ENCODE peak calls at places on chromosomes 6 and 20, in ten cellular contexts. P, G, J, T, X, D, Q, R, O and A are unnamed samples.
A peak's percentile ranks its signal among the peaks of the same experiment; 100 is the strongest.

GRCh38 chr20:6492396-6493055 is 275.0 kb upstream of the BMP2 start:
- DNase-seq in R (no peak), X (no peak), T (no peak), G (no peak), P (no peak), D (no peak), O (peak; percentile 64), Q (peak; percentile 78), J (no peak), A (no peak)

GRCh38 chr6:142942805-142943227 is 2.2 kb downstream of the HIVEP2 start:
- DNase-seq in D (no peak), X (no peak), J (peak; percentile 67), Q (peak; percentile 44), T (peak; percentile 64), P (peak; percentile 62), G (no peak), R (no peak), O (peak; percentile 57), A (peak; percentile 26)

GRCh38 chr6:159988983-159989454 is 20.1 kb downstream of the IGF2R start:
- DNase-seq in T (no peak), P (peak; percentile 61), O (peak; percentile 73), R (no peak), X (no peak), G (no peak), Q (no peak), D (no peak), J (no peak), A (peak; percentile 26)

GRCh38 chr20:61966492-61967244 is 99.0 kb downstream of the TAF4 start:
- DNase-seq in R (no peak), O (no peak), J (no peak), D (no peak), Q (no peak), X (no peak), G (no peak), T (peak; percentile 39), P (no peak), A (no peak)

GRCh38 chr6:14743465-14744211 is 502.2 kb upstream of the JARID2 start:
- DNase-seq in O (peak; percentile 99), P (peak; percentile 99), J (no peak), Q (peak; percentile 80), R (peak; percentile 68), X (no peak), T (peak; percentile 21), D (peak; percentile 94), G (no peak), A (peak; percentile 96)

GRCh38 chr20:25623225-25623735 is 534 bp downstream of the NANP start:
- DNase-seq in G (peak; percentile 53), X (peak; percentile 15), D (peak; percentile 0), P (peak; percentile 74), Q (peak; percentile 61), J (peak; percentile 15), R (peak; percentile 72), T (peak; percentile 64), O (peak; percentile 31), A (no peak)

GRCh38 chr6:149248688-149249369 is 68.7 kb upstream of the TAB2 start:
- DNase-seq in Q (peak; percentile 58), J (no peak), R (no peak), T (no peak), X (no peak), P (no peak), O (no peak), G (no peak), D (peak; percentile 21), A (no peak)

GRCh38 chr20:51569815-51570741 is 27.6 kb upstream of the NFATC2 start:
- DNase-seq in X (no peak), R (peak; percentile 73), T (peak; percentile 25), G (no peak), J (no peak), P (peak; percentile 61), D (no peak), Q (no peak), O (peak; percentile 29), A (no peak)

GRCh38 chr6:150599199-150600002 is at the start of gene PLEKHG1:
- DNase-seq in J (peak; percentile 89), P (peak; percentile 71), O (peak; percentile 64), T (no peak), D (peak; percentile 12), G (peak; percentile 68), Q (peak; percentile 87), X (peak; percentile 46), R (peak; percentile 74), A (peak; percentile 51)

GRCh38 chr6:2749972-2750600 is 636 bp downstream of the MYLK4 start:
- DNase-seq in X (peak; percentile 51), D (peak; percentile 43), J (peak; percentile 73), O (peak; percentile 33), R (peak; percentile 74), P (peak; percentile 61), G (peak; percentile 53), T (peak; percentile 46), Q (peak; percentile 73), A (no peak)

DNA sequence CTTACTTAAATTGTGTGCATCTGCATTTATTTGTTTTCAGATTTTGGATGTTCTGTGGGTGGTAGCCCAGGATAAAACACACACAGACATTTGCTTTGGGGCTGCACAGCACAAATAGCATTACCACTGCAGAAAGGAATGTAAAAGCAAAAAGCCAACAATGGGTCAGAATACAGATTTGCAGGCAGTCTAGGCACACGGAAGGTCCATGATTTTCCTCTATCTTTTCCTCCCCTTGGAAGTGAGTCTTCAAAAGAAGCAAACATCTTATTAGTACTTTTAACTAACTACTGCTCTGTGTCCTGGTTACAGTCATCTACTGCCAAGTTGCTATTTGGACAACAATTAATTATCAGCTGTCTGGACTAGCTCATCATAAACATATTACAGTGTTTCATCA is 189.0 kb upstream of the TBX18 start:
- DNase-seq in J (no peak), O (no peak), X (no peak), G (no peak), Q (no peak), P (peak; percentile 24), R (no peak), D (no peak), T (no peak), A (peak; percentile 82)
- H3K4me1 ChIP-seq in J (no peaks in the 10 kb centered on the region), O (no peaks in the 10 kb centered on the region), X (no peaks in the 10 kb centered on the region), G (no peaks in the 10 kb centered on the region), Q (no peaks in the 10 kb centered on the region), P (peaks cover 5% of the 10 kb centered on the region), R (peaks cover 3% of the 10 kb centered on the region), D (no peaks in the 10 kb centered on the region), T (no peaks in the 10 kb centered on the region), A (peaks cover 25% of the 10 kb centered on the region)

GRCh38 chr20:18984238-18985200 is 170.9 kb downstream of the SCP2D1 start:
- DNase-seq in J (no peak), Q (peak; percentile 29), X (no peak), G (no peak), O (no peak), P (peak; percentile 21), T (no peak), D (no peak), R (no peak), A (no peak)
- H3K9me3 ChIP-seq in J (no peaks in the 10 kb centered on the region), Q (no peaks in the 10 kb centered on the region), X (no peaks in the 10 kb centered on the region), G (no peaks in the 10 kb centered on the region), O (no peaks in the 10 kb centered on the region), P (no peaks in the 10 kb centered on the region), T (no peaks in the 10 kb centered on the region), D (no peaks in the 10 kb centered on the region), R (no peaks in the 10 kb centered on the region), A (no peaks in the 10 kb centered on the region)

GRCh38 chr6:129565331-129565730 is 144.6 kb downstream of the ARHGAP18 start:
- DNase-seq in D (no peak), P (no peak), T (no peak), R (no peak), Q (no peak), X (no peak), J (no peak), G (no peak), O (no peak), A (no peak)
- H3K4me1 ChIP-seq in D (peaks cover 29% of the 10 kb centered on the region), P (no peaks in the 10 kb centered on the region), T (no peaks in the 10 kb centered on the region), R (no peaks in the 10 kb centered on the region), Q (no peaks in the 10 kb centered on the region), X (no peaks in the 10 kb centered on the region), J (no peaks in the 10 kb centered on the region), G (no peaks in the 10 kb centered on the region), O (no peaks in the 10 kb centered on the region), A (no peaks in the 10 kb centered on the region)

GRCh38 chr20:55793986-55794385 is 211.3 kb downstream of the CBLN4 start:
- DNase-seq in X (no peak), R (no peak), T (no peak), G (no peak), J (no peak), O (no peak), P (no peak), D (no peak), Q (no peak), A (no peak)
- H3K9me3 ChIP-seq in X (no peaks in the 10 kb centered on the region), R (no peaks in the 10 kb centered on the region), T (peaks cover 96% of the 10 kb centered on the region), G (no peaks in the 10 kb centered on the region), J (no peaks in the 10 kb centered on the region), O (no peaks in the 10 kb centered on the region), P (no peaks in the 10 kb centered on the region), D (peaks cover 30% of the 10 kb centered on the region), Q (no peaks in the 10 kb centered on the region), A (peaks cover 5% of the 10 kb centered on the region)

DNA sequence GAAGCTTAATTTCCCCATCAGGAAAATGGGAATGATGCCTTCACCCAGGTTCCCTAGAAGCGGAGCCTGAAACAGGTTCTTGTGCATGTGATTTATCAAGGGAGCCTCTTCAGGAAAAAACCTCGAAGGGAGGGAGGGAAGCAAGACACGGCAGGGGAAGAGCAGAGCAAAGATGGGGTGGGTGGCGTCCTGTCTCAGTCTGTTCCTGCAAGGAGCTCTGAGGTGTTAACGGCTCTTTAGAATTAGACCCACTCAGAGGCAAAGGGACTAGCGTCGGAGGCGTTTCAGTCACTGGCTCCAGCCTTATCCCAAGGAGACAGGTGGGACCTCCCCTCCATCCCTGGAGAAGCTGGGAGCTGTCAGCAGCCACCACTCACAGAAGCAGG is 15.6 kb upstream of the UBE2V1 start:
- DNase-seq in R (no peak), G (no peak), P (no peak), Q (no peak), O (no peak), T (no peak), J (no peak), X (no peak), D (no peak), A (no peak)
- H3K4me1 ChIP-seq in R (peaks cover 17% of the 10 kb centered on the region), G (no peaks in the 10 kb centered on the region), P (peaks cover 8% of the 10 kb centered on the region), Q (peaks cover 3% of the 10 kb centered on the region), O (peaks cover 19% of the 10 kb centered on the region), T (peaks cover 7% of the 10 kb centered on the region), J (no peaks in the 10 kb centered on the region), X (no peaks in the 10 kb centered on the region), D (peaks cover 12% of the 10 kb centered on the region), A (peaks cover 13% of the 10 kb centered on the region)

DNA sequence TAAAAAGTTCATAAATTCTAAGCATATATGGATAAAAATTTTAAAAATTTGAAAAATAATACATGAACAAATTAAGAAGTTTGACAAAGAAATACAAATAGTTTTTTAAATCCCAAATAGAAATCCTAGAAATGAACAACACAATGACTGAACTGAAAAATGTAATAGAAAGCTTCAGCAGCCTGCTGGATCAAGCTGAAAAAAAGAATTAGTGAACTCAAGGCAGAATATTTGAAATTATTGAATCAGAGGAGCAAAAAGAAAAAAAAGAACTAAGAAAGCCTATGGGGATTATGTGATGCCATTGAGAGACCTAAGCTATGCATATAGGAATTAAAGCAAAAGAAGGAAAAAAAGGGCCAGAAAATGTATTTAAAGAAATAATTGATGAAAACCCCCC is 39.9 kb upstream of the TFB1M start:
- DNase-seq in Q (no peak), R (no peak), J (peak; percentile 27), X (no peak), O (no peak), G (no peak), D (no peak), T (no peak), P (no peak), A (no peak)
- H3K9me3 ChIP-seq in Q (no peaks in the 10 kb centered on the region), R (peaks cover 12% of the 10 kb centered on the region), J (peaks cover 32% of the 10 kb centered on the region), X (no peaks in the 10 kb centered on the region), O (no peaks in the 10 kb centered on the region), G (no peaks in the 10 kb centered on the region), D (peaks cover 7% of the 10 kb centered on the region), T (peaks cover 25% of the 10 kb centered on the region), P (peaks cover 7% of the 10 kb centered on the region), A (peaks cover 6% of the 10 kb centered on the region)